ENCODE peak calls at places on chromosomes 5 and 9, in nine cellular contexts. M is keratinocyte, G is coronary artery, H is HFF-Myc, R is epithelial cell of esophagus, A is heart right ventricle, F is IMR-90, X is mucosa of descending colon, O is A549. E is an unnamed sample.

GRCh38 chr5:111603446-111603827 is 91.1 kb upstream of the STARD4 start:
- DNase-seq in M (no peak), G (no peak), H (no peak), R (no peak), A (no peak), F (peak; percentile 43), X (no peak), O (no peak), E (peak; percentile 98)

GRCh38 chr5:7848296-7848695 is 2.6 kb downstream of the CFAP90 start:
- DNase-seq in M (no peak), G (no peak), H (no peak), R (no peak), A (no peak), F (no peak), X (no peak), O (no peak), E (no peak)

GRCh38 chr9:92934321-92934720 is 13.0 kb upstream of the FGD3 start:
- DNase-seq in M (no peak), G (no peak), H (no peak), R (no peak), A (no peak), F (no peak), X (no peak), O (no peak), E (no peak)

GRCh38 chr5:59756373-59757035 is 137.0 kb downstream of the PDE4D start:
- DNase-seq in M (no peak), G (no peak), H (no peak), R (peak; percentile 45), A (no peak), F (no peak), X (no peak), O (no peak), E (no peak)

GRCh38 chr9:99905833-99906402 is 536 bp upstream of the STX17 start:
- DNase-seq in M (no peak), G (no peak), H (no peak), R (peak; percentile 81), A (no peak), F (peak; percentile 6), X (peak; percentile 23), O (no peak), E (no peak)

GRCh38 chr9:89813482-89813881 is 208.7 kb downstream of the GADD45G start:
- DNase-seq in M (no peak), G (no peak), H (no peak), R (no peak), A (no peak), F (no peak), X (no peak), O (no peak), E (no peak)

GRCh38 chr9:125700791-125701190 is 6.2 kb downstream of the MAPKAP1 start:
- DNase-seq in M (no peak), G (no peak), H (no peak), R (peak; percentile 28), A (no peak), F (peak; percentile 10), X (no peak), O (no peak), E (no peak)

GRCh38 chr5:147303976-147304375 is 69.2 kb downstream of the STK32A start:
- DNase-seq in M (no peak), G (no peak), H (peak; percentile 5), R (peak; percentile 79), A (no peak), F (peak; percentile 79), X (no peak), O (no peak), E (peak; percentile 26)

GRCh38 chr5:177132504-177133118 is 962 bp upstream of the NSD1 start:
- DNase-seq in M (no peak), G (peak; percentile 79), H (no peak), R (peak; percentile 10), A (no peak), F (no peak), X (no peak), O (no peak), E (peak; percentile 16)

GRCh38 chr5:57327934-57328333 is 154.1 kb downstream of the GPBP1 start:
- DNase-seq in M (peak; percentile 68), G (no peak), H (no peak), R (peak; percentile 98), A (no peak), F (peak; percentile 33), X (no peak), O (no peak), E (no peak)

GRCh38 chr9:98593354-98594253 is 115.1 kb downstream of the GABBR2 start:
- DNase-seq in M (no peak), G (no peak), H (no peak), R (no peak), A (no peak), F (no peak), X (no peak), O (no peak), E (no peak)

GRCh38 chr9:17665450-17665849 is 86.6 kb downstream of the SH3GL2 start:
- DNase-seq in M (no peak), G (no peak), H (no peak), R (no peak), A (no peak), F (no peak), X (no peak), O (no peak), E (no peak)

GRCh38 chr9:426264-426663 is 211.6 kb downstream of the DOCK8 start:
- DNase-seq in M (no peak), G (no peak), H (no peak), R (no peak), A (no peak), F (no peak), X (no peak), O (no peak), E (no peak)

GRCh38 chr5:89458330-89458656 is 575.3 kb upstream of the MEF2C start:
- DNase-seq in M (no peak), G (no peak), H (no peak), R (no peak), A (no peak), F (no peak), X (no peak), O (no peak), E (no peak)

GRCh38 chr9:94868462-94868861 is 142.0 kb downstream of the AOPEP start:
- DNase-seq in M (no peak), G (no peak), H (no peak), R (no peak), A (no peak), F (peak; percentile 12), X (no peak), O (no peak), E (peak; percentile 28)

GRCh38 chr9:94867281-94867841 is 140.9 kb downstream of the AOPEP start:
- DNase-seq in M (no peak), G (peak; percentile 88), H (no peak), R (peak; percentile 74), A (peak; percentile 78), F (peak; percentile 91), X (peak; percentile 65), O (peak; percentile 87), E (peak; percentile 96)

GRCh38 chr9:94866770-94867169 is 140.3 kb downstream of the AOPEP start:
- DNase-seq in M (no peak), G (no peak), H (no peak), R (no peak), A (no peak), F (peak; percentile 33), X (no peak), O (no peak), E (peak; percentile 19)

GRCh38 chr9:94869415-94869838 is 142.9 kb downstream of the AOPEP start:
- DNase-seq in M (no peak), G (no peak), H (no peak), R (no peak), A (no peak), F (peak; percentile 36), X (no peak), O (no peak), E (peak; percentile 55)

GRCh38 chr9:94867842-94868312 is 141.4 kb downstream of the AOPEP start:
- DNase-seq in M (peak; percentile 66), G (no peak), H (peak; percentile 91), R (peak; percentile 76), A (no peak), F (peak; percentile 98), X (peak; percentile 25), O (peak; percentile 51), E (peak; percentile 98)
- H3K4me3 ChIP-seq in M (peak overlapping the region; percentile 50), G (peak overlapping the region; percentile 43), H (no peak overlapping the region), R (no peak overlapping the region), A (no peak overlapping the region), F (no peak overlapping the region), X (no peak overlapping the region), O (no peak overlapping the region), E (no peak overlapping the region)

DNA sequence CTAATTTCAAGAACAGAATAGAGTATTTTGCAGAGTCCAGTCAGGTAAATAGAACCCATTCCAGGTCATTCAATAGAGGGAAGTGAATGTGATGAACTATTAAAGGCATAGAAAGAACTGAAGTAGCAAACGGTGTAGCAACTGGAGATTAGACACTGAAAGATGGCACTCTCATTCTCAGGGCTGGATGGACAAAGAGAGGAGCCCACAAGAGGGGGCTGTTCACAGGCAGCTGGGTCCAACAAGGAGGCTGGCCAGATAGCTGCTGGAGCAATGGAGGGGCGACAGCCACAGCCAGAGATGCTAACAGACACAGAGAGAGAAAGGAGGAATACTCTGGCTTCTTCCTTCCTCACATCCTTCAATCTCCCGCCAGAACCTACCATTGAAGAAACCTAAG is 93.1 kb upstream of the SMARCA2 start:
- DNase-seq in M (no peak), G (no peak), H (no peak), R (no peak), A (no peak), F (no peak), X (no peak), O (no peak), E (no peak)
- TF ChIP-seq CTCF in M (no peak), G (no peak), H (peak; percentile 23), R (no peak), A (no peak), F (no peak), X (no peak), O (no peak), E (no peak)

DNA sequence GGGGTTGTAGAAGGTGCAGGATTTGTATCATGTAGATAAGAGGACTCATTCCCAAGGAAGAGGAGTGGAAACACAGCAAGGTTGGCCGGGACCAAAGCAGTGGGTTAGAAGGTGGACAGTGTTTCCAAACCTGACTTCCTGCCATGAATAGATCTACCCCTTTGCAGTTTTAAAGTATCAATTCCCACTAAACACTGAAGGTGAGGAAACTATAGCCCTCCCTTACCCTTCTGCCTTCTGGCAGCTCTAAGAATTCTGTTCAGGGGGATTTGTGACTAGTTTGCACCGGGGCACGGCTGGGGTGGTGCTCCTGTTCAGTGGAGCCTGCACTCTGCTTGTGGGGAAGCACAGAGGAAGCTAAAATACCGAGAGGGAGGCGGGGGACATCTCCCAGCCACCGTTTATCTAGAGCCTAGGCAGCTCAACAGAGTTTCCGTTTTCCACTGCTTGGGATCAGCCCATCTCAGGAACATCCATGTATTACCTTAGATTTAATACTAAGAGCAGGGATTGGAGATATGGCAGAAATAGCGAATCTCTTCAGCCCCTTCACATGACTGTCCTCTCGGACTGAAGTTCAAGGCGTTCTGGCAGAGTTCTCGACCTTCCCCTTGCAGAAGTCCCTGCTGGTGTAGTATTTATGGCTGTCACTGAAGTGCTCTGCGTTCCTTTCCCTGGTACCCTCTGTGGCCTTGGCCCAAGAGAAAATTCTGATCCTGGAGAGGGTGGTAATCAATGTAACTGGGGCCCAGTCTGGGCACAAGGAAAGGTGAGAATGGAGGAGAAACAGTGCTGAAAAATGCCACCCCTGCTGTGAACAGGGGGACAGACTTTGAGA is 5.5 kb downstream of the ISL1 start:
- DNase-seq in M (no peak), G (no peak), H (no peak), R (no peak), A (no peak), F (no peak), X (no peak), O (no peak), E (no peak)
- H3K4me3 ChIP-seq in M (no peak overlapping the region), G (peak overlapping the region; percentile 63), H (peak overlapping the region; percentile 75), R (peak overlapping the region; percentile 19), A (no peak overlapping the region), F (no peak overlapping the region), X (no peak overlapping the region), O (no peak overlapping the region), E (no peak overlapping the region)

GRCh38 chr5:63564789-63565188 is 397.5 kb downstream of the HTR1A start:
- DNase-seq in M (no peak), G (no peak), H (no peak), R (no peak), A (no peak), F (no peak), X (no peak), O (no peak), E (no peak)
- TF ChIP-seq CTCF in M (no peak), G (no peak), H (no peak), R (no peak), A (no peak), F (no peak), X (no peak), O (no peak), E (no peak)